ENCODE peak calls at places on chromosomes 12 and 14, in seven cellular contexts. E is psoas muscle; C is NCI-H1417; J is heart left ventricle; R is CD8-positive, alpha-beta memory T cell; G is nephron progenitor cell; Q is amniotic stem cell. F is an unnamed sample.

GRCh38 chr14:61290686-61291085 is 9.5 kb upstream of the TMEM30B start:
- DNase-seq in E (no peak), C (no peak), J (no peak), R (no peak), G (no peak), Q (no peak), F (no peak)

GRCh38 chr12:74644681-74645080 is 107.0 kb downstream of the ATXN7L3B start:
- DNase-seq in E (no peak), C (no peak), J (no peak), R (no peak), G (no peak), Q (no peak), F (no peak)

GRCh38 chr12:123393747-123394146 is 9.8 kb downstream of the KMT5A start:
- DNase-seq in E (no peak), C (no peak), J (no peak), R (no peak), G (no peak), Q (no peak), F (no peak)

GRCh38 chr14:22656945-22657711 is 13.0 kb upstream of the OR6J1 start:
- DNase-seq in E (no peak), C (no peak), J (no peak), R (no peak), G (no peak), Q (no peak), F (no peak)

GRCh38 chr14:24136684-24137528 is 912 bp downstream of the PSME1 start:
- DNase-seq in E (no peak), C (peak), J (no peak), R (no peak), G (no peak), Q (no peak), F (no peak)

GRCh38 chr14:72553656-72554055 is 340.2 kb downstream of the DPF3 start:
- DNase-seq in E (no peak), C (no peak), J (no peak), R (no peak), G (no peak), Q (no peak), F (no peak)

GRCh38 chr12:19183121-19183838 is 53.7 kb downstream of the PLEKHA5 start:
- DNase-seq in E (no peak), C (no peak), J (no peak), R (no peak), G (no peak), Q (no peak), F (no peak)

GRCh38 chr12:124436366-124436765 is 131.0 kb downstream of the NCOR2 start:
- DNase-seq in E (no peak), C (no peak), J (no peak), R (no peak), G (no peak), Q (no peak), F (no peak)

GRCh38 chr12:16325426-16325825 is 22.0 kb upstream of the MGST1 start:
- DNase-seq in E (no peak), C (peak), J (no peak), R (no peak), G (no peak), Q (no peak), F (peak)

GRCh38 chr14:106277503-106277902 is 751.1 kb downstream of the TMEM121 start:
- DNase-seq in E (no peak), C (no peak), J (no peak), R (peak), G (no peak), Q (no peak), F (no peak)

GRCh38 chr12:42560977-42561376 is 28.6 kb downstream of the PRICKLE1 start:
- DNase-seq in E (no peak), C (no peak), J (no peak), R (no peak), G (no peak), Q (no peak), F (no peak)

GRCh38 chr12:14853966-14854365 is 10.6 kb upstream of the ART4 start:
- DNase-seq in E (no peak), C (no peak), J (no peak), R (no peak), G (no peak), Q (no peak), F (no peak)

GRCh38 chr14:103679351-103679750 is 35.9 kb downstream of the XRCC3 start:
- DNase-seq in E (no peak), C (no peak), J (no peak), R (no peak), G (no peak), Q (no peak), F (no peak)

GRCh38 chr14:55718551-55718950 is 138.5 kb downstream of the KTN1 start:
- DNase-seq in E (no peak), C (no peak), J (no peak), R (no peak), G (no peak), Q (no peak), F (no peak)

GRCh38 chr14:66087231-66087630 is 398.9 kb upstream of the CCDC196 start:
- DNase-seq in E (no peak), C (no peak), J (no peak), R (no peak), G (no peak), Q (no peak), F (no peak)

GRCh38 chr12:26000883-26001282 is 42.4 kb downstream of the RASSF8 start:
- DNase-seq in E (no peak), C (no peak), J (no peak), R (no peak), G (no peak), Q (no peak), F (no peak)

GRCh38 chr14:51118993-51119392 is 24.1 kb upstream of the TRIM9 start:
- DNase-seq in E (no peak), C (no peak), J (no peak), R (no peak), G (no peak), Q (no peak), F (no peak)

GRCh38 chr12:52310622-52311281 is 10.4 kb downstream of the KRT83 start:
- DNase-seq in E (no peak), C (no peak), J (no peak), R (no peak), G (no peak), Q (no peak), F (peak)

GRCh38 chr12:117907108-117907689 is 61.6 kb downstream of the KSR2 start:
- DNase-seq in E (no peak), C (peak), J (no peak), R (no peak), G (no peak), Q (no peak), F (no peak)

GRCh38 chr14:57244103-57244502 is 24.6 kb downstream of the EXOC5 start:
- DNase-seq in E (no peak), C (no peak), J (no peak), R (no peak), G (no peak), Q (no peak), F (no peak)

GRCh38 chr14:65403231-65403630 is 9.3 kb upstream of the FUT8 start:
- DNase-seq in E (no peak), C (no peak), J (no peak), R (no peak), G (no peak), Q (no peak), F (no peak)

GRCh38 chr14:102027951-102028350 is 58.9 kb downstream of the HSP90AA1 start:
- DNase-seq in E (no peak), C (no peak), J (no peak), R (no peak), G (no peak), Q (no peak), F (no peak)

GRCh38 chr14:93113678-93114067 is 2.1 kb downstream of the ITPK1 start:
- DNase-seq in E (no peak), C (peak), J (no peak), R (no peak), G (no peak), Q (no peak), F (peak)

GRCh38 chr12:113370923-113371682 is 12.7 kb downstream of the PLBD2 start:
- DNase-seq in E (no peak), C (no peak), J (no peak), R (no peak), G (no peak), Q (no peak), F (no peak)

GRCh38 chr12:15834575-15834974 is 45.4 kb upstream of the EPS8 start:
- DNase-seq in E (no peak), C (no peak), J (no peak), R (no peak), G (no peak), Q (no peak), F (no peak)

GRCh38 chr12:25051583-25052190 is 102.8 kb upstream of the BCAT1 start:
- DNase-seq in E (no peak), C (no peak), J (no peak), R (peak), G (no peak), Q (no peak), F (no peak)

GRCh38 chr14:93708311-93708734 is 80.0 kb downstream of the PRIMA1 start:
- DNase-seq in E (no peak), C (no peak), J (no peak), R (no peak), G (no peak), Q (no peak), F (no peak)

GRCh38 chr14:21526672-21527319 is 650 bp upstream of the SALL2 start:
- DNase-seq in E (no peak), C (peak), J (no peak), R (no peak), G (peak), Q (no peak), F (peak)

GRCh38 chr12:120571299-120571698 is 9.9 kb downstream of the POP5 start:
- DNase-seq in E (no peak), C (no peak), J (no peak), R (no peak), G (no peak), Q (no peak), F (no peak)

GRCh38 chr14:51208982-51209381 is 31.1 kb upstream of the TMX1 start:
- DNase-seq in E (no peak), C (no peak), J (no peak), R (no peak), G (no peak), Q (no peak), F (peak)

F was measured in NCI-H345.